ENCODE peak calls at places on chromosomes 13 and 19, in seven cellular contexts. W is A549, O is fibroblast of lung, L is neural progenitor cell, E is fibroblast of pulmonary artery, U is hepatocyte, R is thoracic aorta. C is an unnamed sample.

GRCh38 chr13:59746291-59746962 is 417.3 kb downstream of the DIAPH3 start:
- DNase-seq in W (no peak), O (peak), L (no peak), E (peak), U (no peak), R (no peak), C (no peak)

GRCh38 chr19:17579523-17580244 is 24.2 kb downstream of the COLGALT1 start:
- DNase-seq in W (peak), O (peak), L (peak), E (peak), U (peak), R (no peak), C (peak)

GRCh38 chr19:45499196-45500180 is 1.2 kb downstream of the PPM1N start:
- DNase-seq in W (peak), O (no peak), L (peak), E (no peak), U (peak), R (no peak), C (peak)

GRCh38 chr13:114049026-114049425 is 75.2 kb upstream of the C13orf46 start:
- DNase-seq in W (no peak), O (no peak), L (no peak), E (no peak), U (no peak), R (no peak), C (no peak)

GRCh38 chr19:3389876-3390361 is 23.5 kb downstream of the NFIC start:
- DNase-seq in W (no peak), O (peak), L (peak), E (no peak), U (no peak), R (no peak), C (no peak)

GRCh38 chr19:3982701-3983541 is 2.3 kb downstream of the EEF2 start:
- DNase-seq in W (no peak), O (peak), L (no peak), E (peak), U (peak), R (no peak), C (no peak)

GRCh38 chr19:54535601-54536000 is 33.0 kb downstream of the LAIR2 start:
- DNase-seq in W (no peak), O (no peak), L (no peak), E (no peak), U (no peak), R (no peak), C (no peak)

GRCh38 chr13:105598551-105598950 is 936.9 kb downstream of the EFNB2 start:
- DNase-seq in W (no peak), O (peak), L (no peak), E (peak), U (no peak), R (no peak), C (peak)

GRCh38 chr19:18194554-18195238 is 1.7 kb downstream of the MPV17L2 start:
- DNase-seq in W (no peak), O (peak), L (peak), E (peak), U (no peak), R (no peak), C (peak)

GRCh38 chr13:44352202-44352601 is 21.4 kb upstream of the SERP2 start:
- DNase-seq in W (no peak), O (no peak), L (no peak), E (no peak), U (no peak), R (no peak), C (no peak)

GRCh38 chr19:12208221-12208620 is 45.3 kb downstream of the ZNF136 start:
- DNase-seq in W (no peak), O (no peak), L (no peak), E (peak), U (no peak), R (no peak), C (no peak)

GRCh38 chr19:12205296-12205695 is 42.4 kb downstream of the ZNF136 start:
- DNase-seq in W (no peak), O (no peak), L (no peak), E (no peak), U (no peak), R (no peak), C (no peak)

GRCh38 chr19:12200020-12200419 is 37.1 kb downstream of the ZNF136 start:
- DNase-seq in W (no peak), O (no peak), L (no peak), E (no peak), U (no peak), R (no peak), C (no peak)

GRCh38 chr19:12198136-12198535 is 35.2 kb downstream of the ZNF136 start:
- DNase-seq in W (no peak), O (no peak), L (no peak), E (no peak), U (no peak), R (no peak), C (no peak)

DNA sequence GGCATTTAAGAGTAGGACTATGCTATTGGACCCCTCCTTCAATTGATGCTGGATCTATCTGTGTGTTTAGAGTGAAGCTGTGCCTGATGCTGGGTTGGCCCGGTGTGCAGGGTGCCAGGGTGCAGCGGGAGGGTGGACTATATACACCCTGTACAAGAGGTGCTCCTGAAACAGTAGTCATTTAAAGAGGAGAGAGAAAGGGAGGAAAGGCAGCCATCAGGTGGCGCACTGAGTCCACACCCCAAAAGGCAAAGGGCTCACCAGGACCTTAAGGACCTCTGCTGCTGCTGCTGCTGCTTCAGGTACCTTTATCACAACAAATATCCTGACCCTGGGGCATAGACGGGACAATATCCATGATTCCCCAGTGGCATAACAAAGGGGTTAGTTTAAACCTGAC is 39.4 kb downstream of the ZNF136 start:
- DNase-seq in W (no peak), O (no peak), L (peak), E (no peak), U (no peak), R (no peak), C (peak)
- TF ChIP-seq CTCF in W (no peak), O (no peak), L (peak), E (no peak), U (no peak), R (no peak), C (peak)

GRCh38 chr19:40810160-40810559 is 11.2 kb downstream of the EGLN2 start:
- DNase-seq in W (no peak), O (no peak), L (no peak), E (no peak), U (no peak), R (no peak), C (no peak)

GRCh38 chr19:40808497-40808896 is 9.5 kb downstream of the EGLN2 start:
- DNase-seq in W (no peak), O (no peak), L (no peak), E (no peak), U (no peak), R (no peak), C (no peak)

GRCh38 chr19:40808021-40808325 is 9.0 kb downstream of the EGLN2 start:
- DNase-seq in W (no peak), O (no peak), L (no peak), E (no peak), U (no peak), R (no peak), C (no peak)

GRCh38 chr19:40807147-40808020 is 8.4 kb downstream of the EGLN2 start:
- DNase-seq in W (peak), O (no peak), L (peak), E (no peak), U (peak), R (no peak), C (no peak)

DNA sequence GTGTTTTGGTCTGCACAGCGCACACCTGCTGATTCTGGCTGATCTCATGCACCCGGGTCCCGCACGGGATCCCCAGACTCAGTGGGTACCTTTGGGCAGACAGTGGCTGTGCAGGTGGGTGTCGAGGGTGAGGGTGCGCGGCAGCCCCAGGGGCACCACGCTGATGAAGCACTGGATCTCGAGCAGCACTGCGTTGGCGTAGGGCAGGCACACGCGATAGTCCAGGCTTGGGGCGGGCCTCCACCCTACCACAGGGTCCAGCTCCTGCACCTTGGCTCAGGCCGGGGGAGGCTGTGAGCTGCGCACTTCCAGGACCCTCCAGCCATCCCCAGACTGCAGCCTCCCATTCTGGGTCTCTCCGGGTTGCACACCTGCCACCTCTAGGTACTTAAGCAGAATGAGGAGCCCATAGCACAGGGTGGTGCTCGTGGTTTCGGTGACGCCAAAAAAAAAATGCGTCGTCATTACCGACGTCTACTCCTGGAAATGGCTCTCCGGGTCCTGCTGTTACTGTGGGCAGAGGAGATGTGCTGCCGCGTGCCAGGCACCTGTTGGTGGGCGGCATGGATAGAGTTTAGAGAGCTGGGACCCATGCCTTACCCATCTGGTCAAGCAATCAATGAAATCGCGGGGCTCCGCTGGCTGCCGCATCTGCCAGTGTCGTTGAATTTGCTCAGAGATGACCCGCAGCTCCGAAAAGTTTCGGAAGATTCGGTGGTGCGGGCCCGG is 10.5 kb downstream of the EGLN2 start:
- DNase-seq in W (no peak), O (no peak), L (no peak), E (no peak), U (no peak), R (no peak), C (no peak)
- H3K4me3 ChIP-seq in W (no peak), O (no peak), L (no peak), E (no peak), U (no peak), R (peak), C (no peak)

GRCh38 chr19:55606471-55606787 is 982 bp downstream of the ZNF865 start:
- DNase-seq in W (no peak), O (no peak), L (no peak), E (no peak), U (no peak), R (no peak), C (no peak)
- TF ChIP-seq CTCF in W (no peak), O (no peak), L (no peak), E (no peak), U (no peak), R (no peak), C (no peak)

GRCh38 chr19:14112809-14113385 is 4.7 kb downstream of the PRKACA start:
- DNase-seq in W (no peak), O (no peak), L (no peak), E (no peak), U (no peak), R (no peak), C (no peak)
- H3K4me3 ChIP-seq in W (no peak), O (no peak), L (no peak), E (no peak), U (no peak), R (peak), C (no peak)

GRCh38 chr19:531009-531752 is 379 bp upstream of the CDC34 start:
- DNase-seq in W (peak), O (peak), L (peak), E (peak), U (peak), R (no peak), C (peak)
- TF ChIP-seq CTCF in W (no peak), O (no peak), L (peak), E (no peak), U (no peak), R (no peak), C (no peak)

GRCh38 chr19:37914908-37915307 is 7.9 kb downstream of the SIPA1L3 start:
- DNase-seq in W (no peak), O (no peak), L (no peak), E (no peak), U (no peak), R (no peak), C (no peak)
- H3K4me3 ChIP-seq in W (no peak), O (no peak), L (no peak), E (no peak), U (no peak), R (no peak), C (no peak)

GRCh38 chr19:40392894-40393517 is 3.0 kb upstream of the HIPK4 start:
- DNase-seq in W (peak), O (no peak), L (no peak), E (no peak), U (peak), R (no peak), C (no peak)
- TF ChIP-seq CTCF in W (peak), O (no peak), L (no peak), E (peak), U (peak), R (no peak), C (peak)

GRCh38 chr13:50592412-50593145 is 250.9 kb downstream of the DLEU7 start:
- DNase-seq in W (no peak), O (peak), L (no peak), E (peak), U (no peak), R (no peak), C (no peak)
- H3K4me3 ChIP-seq in W (no peak), O (no peak), L (no peak), E (no peak), U (no peak), R (no peak), C (no peak)

C was measured in cardiac muscle cell.